ENCODE peak calls at places on chromosomes 13 and 19, in nine cellular contexts. I is foreskin fibroblast, E is AG10803, S is omental fat pad, Z is GM20000, A is epithelial cell of proximal tubule, F is left ventricle myocardium inferior, B is PC-9, T is IMR-90. K is an unnamed sample.

GRCh38 chr19:35718345-35719041 is 690 bp downstream of the KMT2B start:
- DNase-seq in I (peak), E (peak), S (no peak), Z (peak), A (no peak), F (peak), B (peak), T (no peak), K (peak)

GRCh38 chr13:34409496-34410163 is 532.4 kb upstream of the NBEA start:
- DNase-seq in I (no peak), E (no peak), S (no peak), Z (no peak), A (no peak), F (no peak), B (no peak), T (no peak), K (no peak)

GRCh38 chr13:40670307-40670706 is 3.9 kb upstream of the FOXO1 start:
- DNase-seq in I (no peak), E (no peak), S (no peak), Z (no peak), A (no peak), F (no peak), B (no peak), T (no peak), K (no peak)

GRCh38 chr13:110381029-110381360 is 73.9 kb downstream of the COL4A2 start:
- DNase-seq in I (no peak), E (no peak), S (no peak), Z (no peak), A (no peak), F (no peak), B (no peak), T (no peak), K (no peak)

GRCh38 chr13:20460744-20461143 is 64.9 kb downstream of the CRYL1 start:
- DNase-seq in I (no peak), E (no peak), S (no peak), Z (no peak), A (no peak), F (no peak), B (no peak), T (no peak), K (no peak)

GRCh38 chr13:99289674-99290337 is 17.4 kb downstream of the GPR183 start:
- DNase-seq in I (no peak), E (no peak), S (no peak), Z (no peak), A (no peak), F (no peak), B (no peak), T (no peak), K (peak)

GRCh38 chr19:23366437-23366836 is 28.8 kb downstream of the ZNF91 start:
- DNase-seq in I (no peak), E (no peak), S (no peak), Z (no peak), A (no peak), F (no peak), B (no peak), T (no peak), K (no peak)

GRCh38 chr13:37645181-37645580 is 46.6 kb upstream of the POSTN start:
- DNase-seq in I (no peak), E (no peak), S (no peak), Z (no peak), A (no peak), F (no peak), B (no peak), T (no peak), K (no peak)

GRCh38 chr13:30504081-30504480 is 38.3 kb upstream of the HMGB1 start:
- DNase-seq in I (peak), E (peak), S (no peak), Z (peak), A (no peak), F (no peak), B (no peak), T (peak), K (no peak)

GRCh38 chr19:10871711-10872550 is 578 bp downstream of the CARM1 start:
- DNase-seq in I (peak), E (no peak), S (no peak), Z (peak), A (no peak), F (peak), B (peak), T (no peak), K (peak)
- TF ChIP-seq CTCF in I (no peak), E (peak), S (no peak), Z (no peak), A (no peak), F (peak), B (no peak), T (no peak), K (no peak)

GRCh38 chr13:112874751-112875300 is 94.2 kb upstream of the MCF2L start:
- DNase-seq in I (no peak), E (no peak), S (no peak), Z (no peak), A (no peak), F (peak), B (no peak), T (no peak), K (no peak)
- TF ChIP-seq CTCF in I (no peak), E (no peak), S (no peak), Z (no peak), A (no peak), F (peak), B (no peak), T (no peak), K (peak)

DNA sequence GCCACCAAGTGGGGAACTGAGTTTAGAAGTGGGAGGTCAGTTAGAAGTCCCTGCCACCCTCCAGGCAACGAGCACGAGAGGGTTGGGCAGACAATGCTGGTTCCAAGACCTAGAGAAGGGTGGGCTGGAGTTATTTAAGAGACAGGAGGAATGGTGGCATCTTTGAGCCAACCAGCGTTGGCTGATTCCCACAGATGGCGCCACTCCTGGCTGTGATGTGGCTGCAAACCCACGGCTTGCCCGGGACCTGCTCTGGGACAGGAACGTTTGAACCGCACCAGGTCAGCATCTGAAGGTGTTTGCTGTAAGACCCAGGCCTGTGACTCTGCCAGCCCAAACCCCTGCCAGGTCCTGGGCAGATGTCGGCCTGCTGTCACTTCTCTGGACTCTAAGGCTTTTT is 42.8 kb downstream of the BICRA start:
- DNase-seq in I (no peak), E (no peak), S (no peak), Z (no peak), A (no peak), F (no peak), B (no peak), T (no peak), K (no peak)
- TF ChIP-seq CTCF in I (no peak), E (no peak), S (no peak), Z (no peak), A (no peak), F (no peak), B (no peak), T (no peak), K (no peak)

GRCh38 chr19:19121371-19121770 is 16.9 kb downstream of the TMEM161A start:
- DNase-seq in I (no peak), E (no peak), S (no peak), Z (no peak), A (no peak), F (no peak), B (no peak), T (no peak), K (no peak)
- TF ChIP-seq CTCF in I (no peak), E (no peak), S (no peak), Z (no peak), A (no peak), F (no peak), B (no peak), T (no peak), K (no peak)

GRCh38 chr13:105019073-105019472 is 1516.4 kb downstream of the EFNB2 start:
- DNase-seq in I (no peak), E (no peak), S (no peak), Z (no peak), A (no peak), F (no peak), B (no peak), T (no peak), K (no peak)
- TF ChIP-seq CTCF in I (no peak), E (no peak), S (no peak), Z (no peak), A (no peak), F (no peak), B (no peak), T (no peak), K (no peak)

DNA sequence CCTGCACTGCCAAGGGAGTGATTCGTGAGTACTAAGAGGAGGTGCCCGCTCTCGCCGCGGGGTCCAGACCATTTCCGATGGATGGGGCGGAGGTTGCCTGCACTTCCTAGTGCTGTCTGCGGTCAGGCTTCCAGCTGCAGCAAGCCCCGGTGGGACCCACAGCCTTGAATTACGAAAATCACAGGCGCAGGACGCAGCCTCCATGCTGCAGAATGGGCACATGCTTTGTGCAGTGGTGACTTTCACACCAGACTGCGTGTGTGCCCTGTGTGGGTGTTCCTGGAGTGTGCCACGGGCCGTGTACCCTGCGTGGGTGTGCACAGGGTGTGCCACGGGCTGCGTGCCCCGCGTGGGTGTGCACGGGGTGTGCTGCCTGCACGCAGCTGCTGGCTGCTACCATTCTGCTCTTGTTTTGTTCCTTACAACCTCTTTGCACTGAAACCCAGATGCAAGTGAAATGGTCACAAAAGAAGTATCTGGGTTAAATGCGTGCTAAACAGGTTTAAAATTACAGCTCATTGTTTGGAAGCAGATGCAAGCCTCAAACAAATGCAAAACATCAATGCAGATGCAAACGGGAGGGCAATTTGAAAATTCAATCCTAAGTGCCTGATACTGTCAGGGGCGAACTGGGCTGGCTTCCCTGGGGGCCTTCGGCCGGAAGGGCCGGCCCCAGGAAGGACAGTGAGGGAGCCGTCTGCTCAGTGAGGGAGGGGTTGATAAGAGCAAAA is 221.2 kb upstream of the SOX1 start:
- DNase-seq in I (no peak), E (no peak), S (no peak), Z (no peak), A (no peak), F (no peak), B (no peak), T (no peak), K (no peak)
- TF ChIP-seq CTCF in I (no peak), E (no peak), S (no peak), Z (no peak), A (no peak), F (no peak), B (no peak), T (no peak), K (no peak)

GRCh38 chr19:28331596-28331995 is 881.4 kb downstream of the UQCRFS1 start:
- DNase-seq in I (no peak), E (no peak), S (no peak), Z (no peak), A (no peak), F (no peak), B (no peak), T (no peak), K (no peak)

GRCh38 chr19:28332886-28333285 is 880.1 kb downstream of the UQCRFS1 start:
- DNase-seq in I (no peak), E (no peak), S (no peak), Z (no peak), A (no peak), F (no peak), B (no peak), T (no peak), K (no peak)

GRCh38 chr19:28332351-28332750 is 880.6 kb downstream of the UQCRFS1 start:
- DNase-seq in I (no peak), E (no peak), S (no peak), Z (no peak), A (no peak), F (no peak), B (no peak), T (no peak), K (no peak)

GRCh38 chr19:28334419-28334818 is 878.5 kb downstream of the UQCRFS1 start:
- DNase-seq in I (no peak), E (no peak), S (no peak), Z (no peak), A (no peak), F (no peak), B (no peak), T (no peak), K (no peak)

DNA sequence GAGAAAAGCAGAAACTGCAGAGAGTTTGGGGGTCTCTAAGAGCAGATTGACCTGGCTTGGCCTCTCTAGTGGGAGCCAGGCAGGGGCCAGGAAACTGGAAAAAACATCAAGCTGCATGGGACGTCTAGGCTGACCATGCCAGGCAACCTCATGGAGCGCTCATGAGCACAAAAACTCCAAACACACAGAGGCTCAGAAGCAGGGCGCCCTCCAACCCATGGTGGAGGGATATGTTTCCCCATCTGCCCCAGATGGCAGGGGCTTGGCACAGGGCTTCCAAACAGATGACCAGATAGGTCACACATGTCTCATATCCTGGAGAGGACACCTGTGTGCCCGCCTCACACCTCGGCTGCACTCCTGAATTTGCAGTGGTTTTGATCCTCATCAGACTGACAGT is 879.0 kb downstream of the UQCRFS1 start:
- DNase-seq in I (no peak), E (no peak), S (no peak), Z (no peak), A (no peak), F (no peak), B (no peak), T (no peak), K (no peak)
- TF ChIP-seq CTCF in I (no peak), E (no peak), S (no peak), Z (no peak), A (no peak), F (no peak), B (no peak), T (no peak), K (no peak)

GRCh38 chr19:10207026-10207425 is 12.3 kb upstream of the DNMT1 start:
- DNase-seq in I (no peak), E (no peak), S (no peak), Z (no peak), A (no peak), F (no peak), B (no peak), T (no peak), K (no peak)
- TF ChIP-seq CTCF in I (no peak), E (no peak), S (no peak), Z (no peak), A (no peak), F (no peak), B (no peak), T (no peak), K (no peak)

DNA sequence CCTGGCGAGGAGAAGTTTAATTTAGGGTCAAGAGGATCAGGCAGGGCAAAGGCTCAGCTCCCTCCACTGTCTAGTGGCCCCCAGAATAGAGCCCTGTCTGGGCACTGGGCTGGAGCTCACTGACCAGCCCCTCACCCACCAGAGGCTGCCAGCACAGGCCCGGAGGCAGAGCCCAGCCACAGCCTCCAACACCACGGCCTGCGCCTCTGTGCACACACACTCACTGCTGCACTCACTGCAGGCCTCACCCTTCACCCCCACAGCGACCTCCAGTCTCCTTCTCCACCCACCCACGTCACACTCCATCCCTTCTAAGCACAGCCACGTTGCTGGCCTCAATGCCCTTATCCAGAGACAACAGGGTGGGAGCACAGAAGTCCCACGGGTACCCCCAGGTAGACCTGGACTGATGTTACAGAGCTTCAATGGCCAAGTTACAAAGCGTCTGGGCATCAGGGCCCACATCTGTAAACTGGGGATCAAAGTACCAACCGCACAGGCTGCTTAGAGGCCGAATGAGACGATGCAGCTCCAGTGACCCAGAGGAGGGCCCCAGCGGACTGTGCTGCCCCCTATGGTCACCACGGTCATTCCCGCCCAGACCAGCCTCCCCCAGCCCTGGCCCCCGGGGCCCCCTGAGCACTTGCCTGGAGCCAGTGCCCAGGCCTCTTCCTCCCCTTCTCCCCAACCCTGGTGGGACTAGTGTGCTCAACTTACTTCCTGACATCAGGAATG is 4.5 kb upstream of the PRKD2 start:
- DNase-seq in I (no peak), E (no peak), S (no peak), Z (no peak), A (no peak), F (no peak), B (no peak), T (no peak), K (no peak)
- TF ChIP-seq CTCF in I (no peak), E (no peak), S (no peak), Z (no peak), A (peak), F (no peak), B (peak), T (peak), K (no peak)